ENCODE peak calls at places on chromosome 21, in five cellular contexts. One of them, this sample, is unnamed.

GRCh38 chr21:25170681-25171080 is 436.6 kb downstream of the MRPL39 start:
- DNase-seq in HFFc6: no peak
- DNase-seq in cerebellum: no peak
- DNase-seq in ACHN: no peak
- DNase-seq in activated T-cell treated with anti-CD3 and anti-CD28 coated beads for 48 hours: no peak
- DNase-seq in this sample: peak

GRCh38 chr21:43824250-43824882 is 35.0 kb downstream of the RRP1 start:
- DNase-seq in HFFc6: peak
- DNase-seq in cerebellum: no peak
- DNase-seq in ACHN: no peak
- DNase-seq in activated T-cell treated with anti-CD3 and anti-CD28 coated beads for 48 hours: no peak
- DNase-seq in this sample: peak

GRCh38 chr21:14259669-14260458 is 43.9 kb downstream of the RBM11 start:
- DNase-seq in HFFc6: peak
- DNase-seq in cerebellum: peak
- DNase-seq in ACHN: peak
- DNase-seq in activated T-cell treated with anti-CD3 and anti-CD28 coated beads for 48 hours: no peak
- DNase-seq in this sample: peak

GRCh38 chr21:44319407-44320065 is 19.7 kb downstream of the CFAP410 start:
- DNase-seq in HFFc6: no peak
- DNase-seq in cerebellum: no peak
- DNase-seq in ACHN: no peak
- DNase-seq in activated T-cell treated with anti-CD3 and anti-CD28 coated beads for 48 hours: no peak
- DNase-seq in this sample: no peak

GRCh38 chr21:45982256-45982757 is 737 bp downstream of the COL6A1 start:
- DNase-seq in HFFc6: no peak
- DNase-seq in cerebellum: peak
- DNase-seq in ACHN: peak
- DNase-seq in activated T-cell treated with anti-CD3 and anti-CD28 coated beads for 48 hours: no peak
- DNase-seq in this sample: no peak

GRCh38 chr21:45747233-45747766 is 103.8 kb downstream of the PCBP3 start:
- DNase-seq in HFFc6: no peak
- DNase-seq in cerebellum: no peak
- DNase-seq in ACHN: no peak
- DNase-seq in activated T-cell treated with anti-CD3 and anti-CD28 coated beads for 48 hours: no peak
- DNase-seq in this sample: no peak

GRCh38 chr21:45887121-45887611 is 94.4 kb upstream of the COL6A1 start:
- DNase-seq in HFFc6: no peak
- DNase-seq in cerebellum: peak
- DNase-seq in ACHN: no peak
- DNase-seq in activated T-cell treated with anti-CD3 and anti-CD28 coated beads for 48 hours: no peak
- DNase-seq in this sample: no peak

GRCh38 chr21:42421018-42421793 is 17.5 kb downstream of the UBASH3A start:
- DNase-seq in HFFc6: no peak
- DNase-seq in cerebellum: no peak
- DNase-seq in ACHN: no peak
- DNase-seq in activated T-cell treated with anti-CD3 and anti-CD28 coated beads for 48 hours: no peak
- DNase-seq in this sample: no peak

GRCh38 chr21:17428484-17428869 is 84.4 kb upstream of the CXADR start:
- DNase-seq in HFFc6: no peak
- DNase-seq in cerebellum: no peak
- DNase-seq in ACHN: peak
- DNase-seq in activated T-cell treated with anti-CD3 and anti-CD28 coated beads for 48 hours: no peak
- DNase-seq in this sample: no peak

GRCh38 chr21:38380391-38381137 is 117.7 kb downstream of the ERG start:
- DNase-seq in HFFc6: peak
- DNase-seq in cerebellum: no peak
- DNase-seq in ACHN: peak
- DNase-seq in activated T-cell treated with anti-CD3 and anti-CD28 coated beads for 48 hours: no peak
- DNase-seq in this sample: no peak

GRCh38 chr21:26366781-26367180 is 196.2 kb upstream of the APP start:
- DNase-seq in HFFc6: peak
- DNase-seq in cerebellum: no peak
- DNase-seq in ACHN: no peak
- DNase-seq in activated T-cell treated with anti-CD3 and anti-CD28 coated beads for 48 hours: no peak
- DNase-seq in this sample: peak

GRCh38 chr21:39523398-39523797 is 71.6 kb downstream of the SH3BGR start:
- DNase-seq in HFFc6: no peak
- DNase-seq in cerebellum: no peak
- DNase-seq in ACHN: no peak
- DNase-seq in activated T-cell treated with anti-CD3 and anti-CD28 coated beads for 48 hours: no peak
- DNase-seq in this sample: no peak

GRCh38 chr21:43921979-43922945 is 57.2 kb downstream of the AGPAT3 start:
- DNase-seq in HFFc6: no peak
- DNase-seq in cerebellum: no peak
- DNase-seq in ACHN: no peak
- DNase-seq in activated T-cell treated with anti-CD3 and anti-CD28 coated beads for 48 hours: peak
- DNase-seq in this sample: no peak

GRCh38 chr21:32378956-32379355 is 13.9 kb downstream of the URB1 start:
- DNase-seq in HFFc6: no peak
- DNase-seq in cerebellum: no peak
- DNase-seq in ACHN: no peak
- DNase-seq in activated T-cell treated with anti-CD3 and anti-CD28 coated beads for 48 hours: no peak
- DNase-seq in this sample: no peak

GRCh38 chr21:38358098-38358497 is 101.3 kb downstream of the KCNJ15 start:
- DNase-seq in HFFc6: no peak
- DNase-seq in cerebellum: no peak
- DNase-seq in ACHN: no peak
- DNase-seq in activated T-cell treated with anti-CD3 and anti-CD28 coated beads for 48 hours: no peak
- DNase-seq in this sample: no peak

GRCh38 chr21:44736291-44737004 is 25.1 kb upstream of the TSPEAR start:
- DNase-seq in HFFc6: no peak
- DNase-seq in cerebellum: no peak
- DNase-seq in ACHN: no peak
- DNase-seq in activated T-cell treated with anti-CD3 and anti-CD28 coated beads for 48 hours: no peak
- DNase-seq in this sample: no peak

GRCh38 chr21:37921091-37921490 is 4.8 kb upstream of the KCNJ6 start:
- DNase-seq in HFFc6: peak
- DNase-seq in cerebellum: no peak
- DNase-seq in ACHN: peak
- DNase-seq in activated T-cell treated with anti-CD3 and anti-CD28 coated beads for 48 hours: no peak
- DNase-seq in this sample: no peak

GRCh38 chr21:34745557-34746255 is 76.9 kb downstream of the CLIC6 start:
- DNase-seq in HFFc6: peak
- DNase-seq in cerebellum: peak
- DNase-seq in ACHN: peak
- DNase-seq in activated T-cell treated with anti-CD3 and anti-CD28 coated beads for 48 hours: peak
- DNase-seq in this sample: peak

GRCh38 chr21:37153935-37154350 is 80.9 kb downstream of the TTC3 start:
- DNase-seq in HFFc6: no peak
- DNase-seq in cerebellum: no peak
- DNase-seq in ACHN: no peak
- DNase-seq in activated T-cell treated with anti-CD3 and anti-CD28 coated beads for 48 hours: no peak
- DNase-seq in this sample: peak

GRCh38 chr21:36589352-36589971 is 109.5 kb upstream of the SIM2 start:
- DNase-seq in HFFc6: peak
- DNase-seq in cerebellum: no peak
- DNase-seq in ACHN: peak
- DNase-seq in activated T-cell treated with anti-CD3 and anti-CD28 coated beads for 48 hours: peak
- DNase-seq in this sample: peak

GRCh38 chr21:16624468-16625102 is 888.3 kb upstream of the CXADR start:
- DNase-seq in HFFc6: no peak
- DNase-seq in cerebellum: no peak
- DNase-seq in ACHN: no peak
- DNase-seq in activated T-cell treated with anti-CD3 and anti-CD28 coated beads for 48 hours: no peak
- DNase-seq in this sample: no peak

GRCh38 chr21:41536827-41537103 is 28.8 kb upstream of the TMPRSS2 start:
- DNase-seq in HFFc6: no peak
- DNase-seq in cerebellum: no peak
- DNase-seq in ACHN: no peak
- DNase-seq in activated T-cell treated with anti-CD3 and anti-CD28 coated beads for 48 hours: no peak
- DNase-seq in this sample: no peak

GRCh38 chr21:45073301-45074047 is 906 bp upstream of the ADARB1 start:
- DNase-seq in HFFc6: no peak
- DNase-seq in cerebellum: no peak
- DNase-seq in ACHN: no peak
- DNase-seq in activated T-cell treated with anti-CD3 and anti-CD28 coated beads for 48 hours: no peak
- DNase-seq in this sample: peak

GRCh38 chr21:28523367-28523766 is 469.3 kb downstream of the LTN1 start:
- DNase-seq in HFFc6: no peak
- DNase-seq in cerebellum: no peak
- DNase-seq in ACHN: no peak
- DNase-seq in activated T-cell treated with anti-CD3 and anti-CD28 coated beads for 48 hours: no peak
- DNase-seq in this sample: no peak

GRCh38 chr21:21084179-21084578 is 86.0 kb downstream of the NCAM2 start:
- DNase-seq in HFFc6: no peak
- DNase-seq in cerebellum: no peak
- DNase-seq in ACHN: no peak
- DNase-seq in activated T-cell treated with anti-CD3 and anti-CD28 coated beads for 48 hours: no peak
- DNase-seq in this sample: no peak

GRCh38 chr21:45825209-45825602 is 156.4 kb upstream of the COL6A1 start:
- DNase-seq in HFFc6: no peak
- DNase-seq in cerebellum: no peak
- DNase-seq in ACHN: no peak
- DNase-seq in activated T-cell treated with anti-CD3 and anti-CD28 coated beads for 48 hours: no peak
- DNase-seq in this sample: no peak

GRCh38 chr21:46429754-46430681 is 28.7 kb upstream of the DIP2A start:
- DNase-seq in HFFc6: no peak
- DNase-seq in cerebellum: no peak
- DNase-seq in ACHN: no peak
- DNase-seq in activated T-cell treated with anti-CD3 and anti-CD28 coated beads for 48 hours: no peak
- DNase-seq in this sample: no peak

GRCh38 chr21:44006017-44006624 is 6.0 kb upstream of the TRAPPC10 start:
- DNase-seq in HFFc6: peak
- DNase-seq in cerebellum: no peak
- DNase-seq in ACHN: peak
- DNase-seq in activated T-cell treated with anti-CD3 and anti-CD28 coated beads for 48 hours: no peak
- DNase-seq in this sample: peak

GRCh38 chr21:45151484-45152115 is 77.2 kb downstream of the ADARB1 start:
- DNase-seq in HFFc6: no peak
- DNase-seq in cerebellum: no peak
- DNase-seq in ACHN: no peak
- DNase-seq in activated T-cell treated with anti-CD3 and anti-CD28 coated beads for 48 hours: no peak
- DNase-seq in this sample: no peak

GRCh38 chr21:32256873-32257620 is 21.8 kb downstream of the MIS18A start:
- DNase-seq in HFFc6: peak
- DNase-seq in cerebellum: peak
- DNase-seq in ACHN: peak
- DNase-seq in activated T-cell treated with anti-CD3 and anti-CD28 coated beads for 48 hours: no peak
- DNase-seq in this sample: peak

GRCh38 chr21:37244506-37245083 is 22.5 kb downstream of the VPS26C start:
- DNase-seq in HFFc6: no peak
- DNase-seq in cerebellum: no peak
- DNase-seq in ACHN: no peak
- DNase-seq in activated T-cell treated with anti-CD3 and anti-CD28 coated beads for 48 hours: no peak
- DNase-seq in this sample: no peak

GRCh38 chr21:28142692-28143091 is 850.0 kb downstream of the LTN1 start:
- DNase-seq in HFFc6: peak
- DNase-seq in cerebellum: no peak
- DNase-seq in ACHN: peak
- DNase-seq in activated T-cell treated with anti-CD3 and anti-CD28 coated beads for 48 hours: no peak
- DNase-seq in this sample: peak

GRCh38 chr21:22657786-22658185 is 1659.6 kb downstream of the NCAM2 start:
- DNase-seq in HFFc6: no peak
- DNase-seq in cerebellum: no peak
- DNase-seq in ACHN: no peak
- DNase-seq in activated T-cell treated with anti-CD3 and anti-CD28 coated beads for 48 hours: no peak
- DNase-seq in this sample: no peak

This sample was measured in HCEC 1CT.